ENCODE peak calls at places on chromosomes 5 and 9, in nine cellular contexts. Y is AG04449; B is tibial nerve; C is IMR-90; O is left ventricle myocardium inferior; D is A549; J is lower lobe of right lung; Z is effector memory CD4-positive, alpha-beta T cell; U is fibroblast of lung. V is an unnamed sample.

GRCh38 chr5:55897905-55898304 is 46.7 kb downstream of the IL31RA start:
- DNase-seq in J (no peak), C (peak), D (no peak), U (peak), B (no peak), O (peak), Z (no peak), Y (peak), V (peak)

GRCh38 chr5:44708611-44709010 is 100.1 kb upstream of the MRPS30 start:
- DNase-seq in Z (no peak), U (no peak), Y (no peak), C (no peak), J (no peak), O (no peak), D (no peak), B (no peak), V (no peak)

GRCh38 chr5:151158287-151158661 is 695 bp upstream of the ANXA6 start:
- DNase-seq in Y (no peak), J (no peak), U (peak), C (no peak), B (no peak), Z (no peak), O (no peak), D (no peak), V (peak)

GRCh38 chr9:127919253-127919815 is 2.5 kb upstream of the ST6GALNAC4 start:
- DNase-seq in J (peak), D (peak), O (peak), Z (no peak), U (peak), B (peak), Y (peak), C (peak), V (peak)

GRCh38 chr5:10632110-10632903 is 68.4 kb downstream of the ANKRD33B start:
- DNase-seq in D (no peak), U (peak), Y (no peak), O (no peak), J (no peak), Z (no peak), C (peak), B (no peak), V (peak)

GRCh38 chr9:33229359-33230120 is 10.4 kb upstream of the SPINK4 start:
- DNase-seq in J (peak), U (no peak), B (no peak), Z (no peak), C (no peak), D (peak), Y (no peak), O (no peak), V (no peak)

GRCh38 chr5:173341911-173342535 is 13.8 kb upstream of the STC2 start:
- DNase-seq in Y (no peak), U (no peak), O (no peak), D (no peak), B (no peak), Z (no peak), C (no peak), J (no peak), V (no peak)

GRCh38 chr5:93622240-93622885 is 39.3 kb downstream of the NR2F1 start:
- DNase-seq in D (peak), Y (no peak), U (peak), Z (peak), B (no peak), O (no peak), J (no peak), C (peak), V (peak)

GRCh38 chr5:172454355-172455086 is at the start of gene SH3PXD2B:
- DNase-seq in U (peak), D (peak), Z (no peak), J (peak), C (no peak), Y (no peak), O (peak), B (no peak), V (peak)

GRCh38 chr5:134479839-134480238 is 45.6 kb upstream of the JADE2 start:
- DNase-seq in Y (no peak), J (no peak), O (no peak), D (no peak), Z (no peak), B (no peak), U (no peak), C (no peak), V (no peak)

GRCh38 chr5:61887271-61887670 is 418.7 kb upstream of the KIF2A start:
- DNase-seq in J (no peak), O (no peak), D (no peak), U (no peak), C (no peak), Y (no peak), B (no peak), Z (no peak), V (no peak)

GRCh38 chr9:91935066-91935729 is 14.8 kb downstream of the ROR2 start:
- DNase-seq in B (no peak), Y (no peak), U (no peak), O (no peak), C (no peak), D (no peak), J (no peak), Z (no peak), V (no peak)

GRCh38 chr9:4152201-4152600 is 147.7 kb downstream of the GLIS3 start:
- DNase-seq in U (no peak), Y (no peak), Z (no peak), J (no peak), C (no peak), O (no peak), D (no peak), B (no peak), V (no peak)

GRCh38 chr9:68704804-68705635 is at the start of gene PIP5K1B:
- DNase-seq in Y (no peak), C (peak), Z (no peak), B (no peak), J (peak), O (peak), U (peak), D (peak), V (peak)

GRCh38 chr5:157473383-157474370 is 13.7 kb downstream of the NIPAL4 start:
- DNase-seq in U (peak), D (no peak), C (peak), B (no peak), J (no peak), O (no peak), Z (no peak), Y (peak), V (peak)

GRCh38 chr5:68343421-68343826 is 127.9 kb downstream of the PIK3R1 start:
- DNase-seq in B (no peak), Z (no peak), O (peak), J (no peak), D (peak), Y (no peak), U (peak), C (peak), V (peak)

GRCh38 chr5:136035837-136036236 is 7.0 kb downstream of the TGFBI start:
- DNase-seq in J (no peak), Z (no peak), D (no peak), Y (no peak), O (no peak), B (no peak), C (no peak), U (no peak), V (no peak)

GRCh38 chr5:78050888-78051287 is 243.6 kb downstream of the AP3B1 start:
- DNase-seq in J (no peak), B (no peak), Y (no peak), O (no peak), U (peak), D (peak), C (peak), Z (no peak), V (peak)

GRCh38 chr9:92180669-92181181 is 65.5 kb upstream of the SPTLC1 start:
- DNase-seq in D (no peak), B (no peak), Z (no peak), Y (peak), J (no peak), C (peak), U (peak), O (no peak), V (peak)

GRCh38 chr5:98705841-98706240 is 67.6 kb upstream of the RGMB start:
- DNase-seq in O (no peak), U (peak), C (peak), B (no peak), Z (no peak), J (no peak), Y (no peak), D (no peak), V (no peak)

GRCh38 chr5:120358949-120359348 is 105.2 kb upstream of the PRR16 start:
- DNase-seq in Z (no peak), B (no peak), U (no peak), C (peak), J (no peak), O (no peak), D (no peak), Y (no peak), V (peak)

GRCh38 chr5:108432024-108432423 is 50.1 kb upstream of the FBXL17 start:
- DNase-seq in Y (peak), O (no peak), J (no peak), Z (no peak), D (no peak), U (peak), B (no peak), C (peak), V (peak)
- H3K4me3 ChIP-seq in Y (no peak), O (no peak), J (no peak), Z (no peak), D (no peak), U (no peak), B (no peak), C (no peak), V (no peak)

GRCh38 chr5:69431424-69432303 is 16.7 kb downstream of the MARVELD2 start:
- DNase-seq in C (no peak), O (no peak), Y (no peak), J (no peak), D (no peak), Z (no peak), B (no peak), U (no peak), V (no peak)
- H3K4me3 ChIP-seq in C (no peak), O (no peak), Y (no peak), J (no peak), D (no peak), Z (no peak), B (no peak), U (no peak), V (no peak)

GRCh38 chr9:105862002-105862401 is 167.7 kb downstream of the TMEM38B start:
- DNase-seq in J (no peak), Z (no peak), C (no peak), O (no peak), D (no peak), U (no peak), Y (no peak), B (no peak), V (no peak)

GRCh38 chr9:105859428-105860091 is 165.2 kb downstream of the TMEM38B start:
- DNase-seq in U (no peak), D (no peak), Z (no peak), B (no peak), C (no peak), Y (no peak), J (no peak), O (no peak), V (no peak)

GRCh38 chr9:105860526-105860925 is 166.2 kb downstream of the TMEM38B start:
- DNase-seq in D (no peak), Y (no peak), J (no peak), C (no peak), O (no peak), Z (no peak), B (no peak), U (no peak), V (no peak)

GRCh38 chr9:105865315-105865714 is 171.0 kb downstream of the TMEM38B start:
- DNase-seq in C (no peak), O (no peak), Z (no peak), D (no peak), U (no peak), B (no peak), J (no peak), Y (no peak), V (no peak)

DNA sequence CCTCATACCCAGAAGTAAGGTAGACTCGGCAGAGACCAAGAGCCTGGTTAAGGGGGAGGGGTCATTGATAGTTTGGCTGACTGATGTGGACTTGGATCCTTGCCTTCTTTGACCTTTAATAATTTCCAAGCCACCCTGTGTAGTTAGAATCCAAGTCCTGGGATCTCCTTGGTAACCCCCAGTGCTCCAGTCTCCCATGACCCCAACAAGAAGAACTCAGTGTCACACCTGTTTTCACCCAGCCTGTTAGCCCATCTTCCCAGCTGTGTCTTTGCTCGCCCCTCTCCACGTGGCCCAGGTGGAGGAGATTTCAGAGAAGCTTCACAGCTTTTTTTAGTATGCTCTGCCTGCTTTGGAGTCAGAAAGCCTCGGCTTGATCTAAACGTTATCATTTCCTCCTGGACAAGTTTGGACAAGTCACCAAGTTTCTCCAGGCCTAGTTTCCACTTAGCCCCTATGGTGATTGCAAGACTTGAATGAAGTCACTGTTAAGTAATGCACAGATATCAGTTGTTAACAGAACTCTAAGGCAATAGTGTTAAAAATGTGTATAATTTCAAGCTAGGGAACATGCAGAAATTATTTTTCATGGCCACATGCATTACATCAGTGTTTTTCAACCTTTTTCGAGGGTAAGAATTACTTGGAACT is 170.0 kb downstream of the TMEM38B start:
- DNase-seq in D (no peak), B (no peak), C (peak), Y (no peak), J (no peak), U (no peak), O (no peak), Z (no peak), V (no peak)
- H3K4me3 ChIP-seq in D (no peak), B (no peak), C (no peak), Y (no peak), J (no peak), U (no peak), O (no peak), Z (no peak), V (no peak)

DNA sequence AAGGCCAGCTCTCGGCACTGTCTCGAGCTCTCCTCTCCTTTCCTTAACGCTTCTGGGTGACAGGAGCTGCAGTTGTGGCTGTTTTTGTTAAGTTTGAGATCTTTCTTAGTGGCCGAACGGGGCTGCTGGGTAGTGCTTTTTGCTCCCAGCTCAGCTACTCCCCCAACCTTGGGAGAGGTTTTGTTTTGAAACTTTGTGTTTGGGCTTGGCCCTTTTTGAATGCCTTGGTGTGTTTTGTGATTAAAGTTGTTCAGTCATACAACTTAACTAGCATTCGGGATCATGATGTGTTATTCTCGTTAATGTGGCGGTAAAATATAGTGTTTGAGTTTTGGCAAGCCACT is 1.0 kb downstream of the KDM3B start:
- DNase-seq in Z (no peak), B (no peak), Y (no peak), D (no peak), U (no peak), C (no peak), J (no peak), O (no peak), V (no peak)
- H3K4me3 ChIP-seq in Z (peak), B (peak), Y (peak), D (peak), U (peak), C (peak), J (peak), O (peak), V (peak)

GRCh38 chr9:129242971-129243561 is 65.0 kb upstream of the IER5L start:
- DNase-seq in J (peak), U (peak), O (peak), Y (no peak), C (peak), Z (no peak), D (no peak), B (peak), V (peak)

GRCh38 chr9:129239946-129240490 is 62.0 kb upstream of the IER5L start:
- DNase-seq in Z (no peak), Y (no peak), C (no peak), U (no peak), D (no peak), B (no peak), J (peak), O (peak), V (no peak)

GRCh38 chr9:129241725-129242124 is 63.7 kb upstream of the IER5L start:
- DNase-seq in D (no peak), B (no peak), C (no peak), U (no peak), J (peak), Z (no peak), Y (no peak), O (peak), V (no peak)

GRCh38 chr9:129240581-129241211 is 62.6 kb upstream of the IER5L start:
- DNase-seq in D (no peak), B (no peak), J (peak), O (peak), Z (no peak), Y (no peak), C (no peak), U (no peak), V (no peak)

GRCh38 chr9:129242191-129242953 is 64.3 kb upstream of the IER5L start:
- DNase-seq in O (peak), C (no peak), J (peak), D (no peak), Z (no peak), B (no peak), Y (no peak), U (no peak), V (no peak)
- H3K4me3 ChIP-seq in O (no peak), C (no peak), J (no peak), D (no peak), Z (no peak), B (no peak), Y (no peak), U (no peak), V (no peak)

GRCh38 chr9:110007477-110008270 is 200.3 kb downstream of the C9orf152 start:
- DNase-seq in B (no peak), D (no peak), U (peak), J (no peak), Y (no peak), Z (no peak), C (peak), O (no peak), V (peak)
- H3K4me3 ChIP-seq in B (no peak), D (no peak), U (no peak), J (no peak), Y (no peak), Z (no peak), C (no peak), O (no peak), V (no peak)

GRCh38 chr5:50953290-50953689 is 286.9 kb downstream of the PARP8 start:
- DNase-seq in O (no peak), C (no peak), J (no peak), Y (no peak), Z (no peak), B (no peak), U (no peak), D (no peak), V (no peak)

GRCh38 chr5:50945139-50945538 is 278.7 kb downstream of the PARP8 start:
- DNase-seq in Y (no peak), U (no peak), C (no peak), D (no peak), Z (no peak), J (no peak), O (no peak), B (no peak), V (no peak)

GRCh38 chr5:50947892-50948683 is 281.7 kb downstream of the PARP8 start:
- DNase-seq in Z (no peak), C (no peak), J (no peak), O (no peak), U (no peak), Y (no peak), B (no peak), D (no peak), V (no peak)
- H3K4me3 ChIP-seq in Z (no peak), C (no peak), J (no peak), O (no peak), U (no peak), Y (no peak), B (no peak), D (no peak), V (no peak)

DNA sequence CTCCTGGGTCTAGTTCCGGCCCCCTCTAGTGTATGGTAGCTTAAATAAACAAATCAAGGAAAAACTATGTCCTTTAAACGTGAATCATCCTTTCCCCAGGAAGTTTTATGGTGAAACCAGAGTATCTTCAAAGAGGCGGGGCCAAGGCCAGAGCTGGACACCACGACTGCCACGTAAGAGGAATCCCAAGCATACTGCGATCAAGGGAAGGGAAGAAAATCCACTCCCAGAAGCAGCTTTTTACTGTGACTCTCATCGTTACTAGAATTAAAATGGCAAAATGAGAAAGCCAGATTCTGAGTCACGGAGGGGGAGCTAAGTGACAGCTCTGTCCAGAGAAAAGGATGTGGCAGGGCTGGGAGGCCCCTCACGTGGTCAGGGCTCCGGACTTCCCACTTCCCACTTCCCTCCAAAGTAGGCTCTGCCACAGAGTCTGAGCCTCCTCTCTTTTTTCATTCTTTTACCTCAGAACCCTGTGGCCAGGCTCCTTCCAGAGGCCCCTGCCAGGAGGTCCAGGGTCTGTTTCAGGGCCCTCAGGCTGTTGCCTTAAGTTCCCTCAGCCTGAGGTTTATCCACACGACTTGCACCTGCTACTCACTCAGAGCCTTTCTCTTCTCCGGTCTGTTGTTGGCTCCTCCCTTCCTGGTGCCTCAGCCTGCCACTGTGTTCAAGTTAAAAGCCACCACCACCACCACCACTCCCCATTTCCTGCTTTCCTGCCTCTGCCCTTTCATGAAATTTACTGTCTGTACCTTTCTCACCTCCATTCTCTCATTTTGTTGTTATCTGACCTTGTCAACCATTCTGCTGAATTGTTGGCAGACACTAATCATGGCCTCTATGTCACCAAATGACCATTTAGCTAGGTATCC is 1.4 kb upstream of the GLRX start:
- DNase-seq in O (peak), D (peak), J (peak), Z (peak), C (peak), Y (peak), U (peak), B (peak), V (peak)
- H3K4me3 ChIP-seq in O (peak), D (peak), J (peak), Z (peak), C (peak), Y (no peak), U (peak), B (no peak), V (peak)

DNA sequence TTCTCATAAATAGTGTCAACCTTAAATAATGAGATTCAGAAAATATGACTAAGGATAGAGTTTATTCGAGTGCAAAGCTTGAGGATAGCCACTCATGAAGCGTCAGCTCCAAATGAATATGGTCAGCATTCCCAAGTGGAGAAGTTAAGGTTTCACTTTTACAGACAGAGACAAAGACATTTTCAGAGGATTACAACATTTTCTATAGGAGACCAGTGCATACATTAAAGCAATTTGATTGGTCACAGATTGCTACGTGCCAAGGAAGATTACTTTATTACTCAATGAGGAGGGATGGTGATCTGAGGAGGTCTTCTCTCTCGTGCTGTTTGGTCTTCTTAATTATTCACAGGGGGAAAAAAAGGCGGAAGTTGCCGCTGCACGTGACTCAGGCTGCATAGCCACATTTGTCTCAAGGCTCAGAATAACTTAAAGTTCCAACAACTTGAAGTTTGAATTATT is 60.1 kb upstream of the SPATA31C2 start:
- DNase-seq in J (no peak), D (peak), Z (no peak), Y (peak), U (peak), O (no peak), B (no peak), C (peak), V (peak)
- H3K4me3 ChIP-seq in J (peak), D (peak), Z (no peak), Y (peak), U (peak), O (peak), B (peak), C (peak), V (no peak)

GRCh38 chr5:83476470-83476817 is 4.9 kb downstream of the VCAN start:
- DNase-seq in J (no peak), D (no peak), C (no peak), O (no peak), Z (no peak), U (no peak), Y (no peak), B (no peak), V (no peak)
- H3K4me3 ChIP-seq in J (no peak), D (no peak), C (no peak), O (no peak), Z (no peak), U (no peak), Y (no peak), B (no peak), V (peak)

V was measured in choroid plexus epithelial cell.